ENCODE peak calls at places on chromosomes 11 and 22, in five cellular contexts. O is lower lobe of right lung, A is uterus, N is psoas muscle, B is stomach. Z is an unnamed sample.

GRCh38 chr11:58525037-58525614 is 17.2 kb upstream of the OR5B21 start:
- DNase-seq in O (no peak), A (no peak), N (no peak), B (no peak), Z (peak; percentile 37)

GRCh38 chr22:48850658-48851287 is 976.9 kb downstream of the BRD1 start:
- DNase-seq in O (no peak), A (no peak), N (no peak), B (no peak), Z (no peak)

GRCh38 chr11:128595775-128596174 is 8.4 kb upstream of the ETS1 start:
- DNase-seq in O (no peak), A (no peak), N (no peak), B (no peak), Z (no peak)

GRCh38 chr11:86214710-86215109 is 29.8 kb upstream of the EED start:
- DNase-seq in O (no peak), A (no peak), N (no peak), B (no peak), Z (no peak)

GRCh38 chr22:44595841-44596341 is 97.9 kb upstream of the RTL6 start:
- DNase-seq in O (no peak), A (no peak), N (no peak), B (no peak), Z (no peak)

GRCh38 chr11:121336279-121336947 is 43.8 kb downstream of the SC5D start:
- DNase-seq in O (no peak), A (no peak), N (no peak), B (no peak), Z (no peak)

GRCh38 chr11:120128392-120129172 is 9.3 kb downstream of the TRIM29 start:
- DNase-seq in O (peak; percentile 60), A (peak; percentile 70), N (peak; percentile 49), B (no peak), Z (peak; percentile 92)

GRCh38 chr22:17106785-17107546 is 14.2 kb downstream of the TMEM121B start:
- DNase-seq in O (peak; percentile 63), A (no peak), N (no peak), B (no peak), Z (no peak)

GRCh38 chr22:28917747-28918543 is 34.6 kb downstream of the ZNRF3 start:
- DNase-seq in O (no peak), A (no peak), N (no peak), B (peak; percentile 57), Z (peak; percentile 61)
- H3K27ac ChIP-seq in O (peak overlapping the region; percentile 59), A (peak overlapping the region; percentile 55), N (peak overlapping the region; percentile 74), B (peak overlapping the region; percentile 8), Z (no peak overlapping the region)

DNA sequence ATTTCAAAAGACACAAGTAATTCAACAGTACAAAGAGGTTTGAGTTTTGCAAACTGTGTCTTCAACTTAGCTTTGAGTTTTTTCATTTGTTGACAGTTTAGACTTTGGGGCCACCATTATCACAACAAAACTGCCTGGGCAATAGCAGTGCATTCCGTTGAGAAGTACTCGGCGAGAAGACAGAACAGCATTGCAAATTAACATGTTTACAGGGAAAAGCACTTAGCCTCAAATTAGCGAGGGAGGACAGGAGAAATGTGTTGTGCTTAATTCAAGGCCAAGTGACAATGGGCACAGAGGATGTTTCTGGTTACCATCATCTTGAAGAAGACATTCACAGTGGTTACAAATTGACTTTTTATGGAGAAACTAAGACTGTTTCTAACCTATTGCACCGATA is 133.3 kb upstream of the MPPED2 start:
- DNase-seq in O (no peak), A (no peak), N (no peak), B (no peak), Z (no peak)
- H3K27ac ChIP-seq in O (no peak overlapping the region), A (no peak overlapping the region), N (no peak overlapping the region), B (no peak overlapping the region), Z (no peak overlapping the region)

GRCh38 chr11:110159491-110159890 is 66.3 kb downstream of the ZC3H12C start:
- DNase-seq in O (no peak), A (no peak), N (no peak), B (no peak), Z (no peak)
- H3K27ac ChIP-seq in O (no peak overlapping the region), A (no peak overlapping the region), N (no peak overlapping the region), B (no peak overlapping the region), Z (no peak overlapping the region)

GRCh38 chr11:116445108-116446047 is 327.4 kb downstream of the BUD13 start:
- DNase-seq in O (no peak), A (no peak), N (no peak), B (no peak), Z (peak; percentile 78)
- H3K27ac ChIP-seq in O (no peak overlapping the region), A (no peak overlapping the region), N (no peak overlapping the region), B (no peak overlapping the region), Z (peak overlapping the region; percentile 17)

GRCh38 chr22:47174096-47174495 is 411.6 kb downstream of the TBC1D22A start:
- DNase-seq in O (peak; percentile 32), A (peak; percentile 4), N (no peak), B (no peak), Z (no peak)

GRCh38 chr22:47174671-47175111 is 412.2 kb downstream of the TBC1D22A start:
- DNase-seq in O (no peak), A (peak; percentile 15), N (peak; percentile 7), B (no peak), Z (no peak)

GRCh38 chr22:47175761-47176359 is 413.4 kb downstream of the TBC1D22A start:
- DNase-seq in O (peak; percentile 18), A (peak; percentile 12), N (peak; percentile 6), B (no peak), Z (no peak)

GRCh38 chr22:47176573-47177333 is 414.3 kb downstream of the TBC1D22A start:
- DNase-seq in O (peak; percentile 37), A (peak; percentile 10), N (peak; percentile 3), B (no peak), Z (no peak)

DNA sequence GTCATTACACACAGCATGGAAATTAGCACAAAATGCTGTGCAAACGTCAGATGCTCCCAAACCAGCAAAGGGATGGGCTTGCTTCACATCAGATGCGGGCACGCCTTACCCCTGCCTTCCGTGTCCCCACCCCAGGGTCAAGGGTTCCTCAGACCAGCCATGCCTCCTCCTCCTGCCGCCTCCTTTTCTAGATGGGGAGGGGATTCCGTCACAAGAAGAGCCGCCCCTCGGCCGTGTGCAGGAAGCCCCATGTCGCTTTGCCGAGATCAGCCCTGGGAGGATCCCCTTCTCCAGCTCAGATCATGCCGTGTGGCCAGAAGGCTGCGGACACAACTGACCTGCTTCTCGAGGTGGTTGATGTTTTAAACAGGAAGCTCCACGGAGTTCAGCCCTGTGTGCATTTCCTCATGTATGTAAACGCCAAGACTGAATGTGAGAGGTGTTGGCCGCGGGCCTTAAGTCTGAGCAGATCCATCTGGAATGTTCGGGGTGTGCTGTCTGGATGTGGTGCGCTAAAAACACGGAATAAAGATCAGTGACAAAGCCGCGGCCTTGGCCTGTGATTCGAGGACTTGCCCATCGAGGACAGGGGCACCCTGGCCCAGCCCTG is 412.8 kb downstream of the TBC1D22A start:
- DNase-seq in O (no peak), A (peak; percentile 38), N (peak; percentile 15), B (no peak), Z (no peak)
- H3K27ac ChIP-seq in O (no peak overlapping the region), A (no peak overlapping the region), N (no peak overlapping the region), B (no peak overlapping the region), Z (no peak overlapping the region)